ENCODE peak calls at places on chromosomes 2 and 18, in eight cellular contexts. D is activated naive CD8-positive, alpha-beta T cell treated with anti-CD3 and anti-CD28 coated beads, Interleukin-2, amount 50 U/mL, for 16 hours; U is occipital lobe; V is activated T-helper 1 cell treated with Interleukin-2 at 50 U/mL for 16 hours; X is foreskin fibroblast; Y is fibroblast of villous mesenchyme; A is HTR-8/SVneo; L is ELF-1. J is an unnamed sample.

GRCh38 chr2:26721267-26722032 is 28.9 kb downstream of the KCNK3 start:
- DNase-seq in D (no peak), U (no peak), V (no peak), X (no peak), Y (no peak), A (no peak), L (no peak), J (no peak)

GRCh38 chr2:240947607-240948006 is 41.5 kb downstream of the CROCC2 start:
- DNase-seq in D (no peak), U (no peak), V (no peak), X (no peak), Y (no peak), A (no peak), L (peak), J (no peak)

GRCh38 chr2:237025090-237025865 is 60.4 kb upstream of the COPS8 start:
- DNase-seq in D (no peak), U (no peak), V (no peak), X (peak), Y (peak), A (peak), L (no peak), J (no peak)

GRCh38 chr2:43367014-43367782 is 140.8 kb upstream of the ZFP36L2 start:
- DNase-seq in D (no peak), U (no peak), V (no peak), X (no peak), Y (no peak), A (no peak), L (no peak), J (no peak)

GRCh38 chr18:53605198-53605597 is 619.3 kb downstream of the MBD2 start:
- DNase-seq in D (no peak), U (no peak), V (no peak), X (no peak), Y (no peak), A (no peak), L (no peak), J (no peak)

GRCh38 chr2:27020337-27020948 is 12.3 kb upstream of the TMEM214 start:
- DNase-seq in D (no peak), U (no peak), V (no peak), X (no peak), Y (peak), A (no peak), L (no peak), J (no peak)

GRCh38 chr18:7772496-7772861 is 205.4 kb downstream of the PTPRM start:
- DNase-seq in D (no peak), U (no peak), V (no peak), X (no peak), Y (no peak), A (no peak), L (no peak), J (no peak)

GRCh38 chr2:181778621-181779195 is 98.4 kb upstream of the NEUROD1 start:
- DNase-seq in D (no peak), U (no peak), V (no peak), X (no peak), Y (peak), A (no peak), L (no peak), J (no peak)

GRCh38 chr2:128504242-128505149 is 185.8 kb upstream of the HS6ST1 start:
- DNase-seq in D (no peak), U (no peak), V (no peak), X (no peak), Y (no peak), A (no peak), L (no peak), J (no peak)

GRCh38 chr2:240290432-240291336 is 144.8 kb upstream of the GPC1 start:
- DNase-seq in D (no peak), U (no peak), V (no peak), X (no peak), Y (no peak), A (no peak), L (no peak), J (no peak)

GRCh38 chr2:218406949-218407703 is 7.5 kb downstream of the CTDSP1 start:
- DNase-seq in D (no peak), U (peak), V (peak), X (peak), Y (peak), A (peak), L (no peak), J (no peak)

GRCh38 chr18:70044626-70045025 is 97.0 kb upstream of the CD226 start:
- DNase-seq in D (no peak), U (no peak), V (no peak), X (peak), Y (peak), A (peak), L (no peak), J (peak)

GRCh38 chr2:204608261-204608660 is 63.0 kb downstream of the PARD3B start:
- DNase-seq in D (no peak), U (no peak), V (no peak), X (peak), Y (peak), A (no peak), L (no peak), J (no peak)

GRCh38 chr2:67394734-67395133 is 2.4 kb upstream of the ETAA1 start:
- DNase-seq in D (no peak), U (no peak), V (no peak), X (peak), Y (peak), A (no peak), L (no peak), J (no peak)

GRCh38 chr2:128369126-128369555 is 50.5 kb upstream of the HS6ST1 start:
- DNase-seq in D (no peak), U (no peak), V (no peak), X (peak), Y (peak), A (no peak), L (peak), J (no peak)

GRCh38 chr2:46967990-46968647 is 52.5 kb upstream of the MCFD2 start:
- DNase-seq in D (no peak), U (peak), V (no peak), X (peak), Y (peak), A (peak), L (peak), J (no peak)

GRCh38 chr2:113755690-113756063 is 765 bp downstream of the SLC35F5 start:
- DNase-seq in D (no peak), U (no peak), V (no peak), X (no peak), Y (peak), A (no peak), L (peak), J (no peak)

GRCh38 chr2:118677546-118677945 is 169.9 kb downstream of the EN1 start:
- DNase-seq in D (no peak), U (no peak), V (no peak), X (no peak), Y (no peak), A (no peak), L (no peak), J (no peak)

GRCh38 chr2:45506756-45507155 is 104.3 kb downstream of the SRBD1 start:
- DNase-seq in D (no peak), U (no peak), V (no peak), X (peak), Y (no peak), A (no peak), L (no peak), J (no peak)

GRCh38 chr2:40554665-40555294 is 102.9 kb upstream of the SLC8A1 start:
- DNase-seq in D (no peak), U (peak), V (no peak), X (peak), Y (peak), A (peak), L (peak), J (peak)

GRCh38 chr2:26541401-26542193 is 63.7 kb upstream of the OTOF start:
- DNase-seq in D (no peak), U (no peak), V (no peak), X (no peak), Y (no peak), A (no peak), L (no peak), J (no peak)

GRCh38 chr2:128317186-128317897 is 1.3 kb downstream of the HS6ST1 start:
- DNase-seq in D (peak), U (no peak), V (no peak), X (no peak), Y (no peak), A (no peak), L (peak), J (no peak)

GRCh38 chr2:23537991-23538390 is 153.0 kb downstream of the KLHL29 start:
- DNase-seq in D (no peak), U (no peak), V (no peak), X (peak), Y (no peak), A (no peak), L (no peak), J (no peak)

GRCh38 chr18:79681484-79682387 is 2.1 kb downstream of the CTDP1 start:
- DNase-seq in D (no peak), U (no peak), V (peak), X (no peak), Y (peak), A (no peak), L (no peak), J (no peak)

GRCh38 chr2:26471278-26471677 is 6.6 kb downstream of the OTOF start:
- DNase-seq in D (no peak), U (no peak), V (no peak), X (no peak), Y (no peak), A (no peak), L (peak), J (no peak)

GRCh38 chr18:46213295-46213694 is 109.1 kb downstream of the HAUS1 start:
- DNase-seq in D (no peak), U (no peak), V (no peak), X (no peak), Y (peak), A (peak), L (no peak), J (no peak)

GRCh38 chr2:232534940-232535735 is 4.4 kb upstream of the CHRNG start:
- DNase-seq in D (no peak), U (no peak), V (no peak), X (no peak), Y (no peak), A (no peak), L (no peak), J (no peak)

GRCh38 chr2:85662899-85663683 is 4.9 kb downstream of the SFTPB start:
- DNase-seq in D (no peak), U (no peak), V (no peak), X (peak), Y (peak), A (peak), L (peak), J (no peak)

GRCh38 chr2:20496069-20496468 is 49.2 kb downstream of the RHOB start:
- DNase-seq in D (no peak), U (no peak), V (no peak), X (peak), Y (peak), A (peak), L (peak), J (no peak)

GRCh38 chr18:9428301-9428706 is 47.0 kb upstream of the RALBP1 start:
- DNase-seq in D (no peak), U (no peak), V (no peak), X (no peak), Y (no peak), A (no peak), L (no peak), J (no peak)

GRCh38 chr2:18349421-18349820 is 211.0 kb downstream of the RDH14 start:
- DNase-seq in D (no peak), U (no peak), V (no peak), X (no peak), Y (no peak), A (no peak), L (no peak), J (no peak)

GRCh38 chr2:226440119-226440917 is 359.3 kb downstream of the IRS1 start:
- DNase-seq in D (no peak), U (no peak), V (no peak), X (peak), Y (no peak), A (no peak), L (no peak), J (no peak)

GRCh38 chr2:191846787-191847620 is at the start of gene CAVIN2:
- DNase-seq in D (no peak), U (no peak), V (no peak), X (peak), Y (peak), A (no peak), L (peak), J (no peak)

GRCh38 chr18:76459687-76460350 is 35.2 kb downstream of the ZNF516 start:
- DNase-seq in D (no peak), U (no peak), V (no peak), X (peak), Y (peak), A (peak), L (no peak), J (peak)

GRCh38 chr18:33699372-33699771 is 121.4 kb downstream of the ASXL3 start:
- DNase-seq in D (no peak), U (no peak), V (no peak), X (no peak), Y (no peak), A (no peak), L (no peak), J (no peak)

GRCh38 chr2:216139884-216140283 is 30.7 kb downstream of the XRCC5 start:
- DNase-seq in D (no peak), U (no peak), V (no peak), X (no peak), Y (no peak), A (peak), L (no peak), J (no peak)

GRCh38 chr2:234249873-234250272 is 199.4 kb downstream of the SPP2 start:
- DNase-seq in D (no peak), U (no peak), V (no peak), X (peak), Y (no peak), A (peak), L (peak), J (no peak)

GRCh38 chr2:148253716-148254115 is 232.8 kb downstream of the MBD5 start:
- DNase-seq in D (no peak), U (no peak), V (no peak), X (no peak), Y (no peak), A (no peak), L (peak), J (no peak)

GRCh38 chr18:23824704-23825103 is 135.5 kb downstream of the LAMA3 start:
- DNase-seq in D (no peak), U (no peak), V (no peak), X (no peak), Y (peak), A (no peak), L (no peak), J (no peak)

GRCh38 chr2:47632754-47633153 is 150.2 kb upstream of the MSH6 start:
- DNase-seq in D (no peak), U (no peak), V (no peak), X (no peak), Y (no peak), A (no peak), L (no peak), J (no peak)

J was measured in Panc1.